ENCODE peak calls at places on chromosomes 16 and 17, in four cellular contexts. I is HEK293T, W is HepG2, N is K562. T is an unnamed sample.
A peak's percentile ranks its signal among the peaks of the same experiment; 100 is the strongest.

GRCh38 chr16:64017789-64018188 is 1104.1 kb downstream of the CDH11 start:
- DNase-seq in W (no peak), I (no peak), N (no peak), T (no peak)

GRCh38 chr17:81999587-81999974 is 22.2 kb downstream of the ASPSCR1 start:
- DNase-seq in N (no peak), I (no peak), W (peak; percentile 83), T (no peak)

GRCh38 chr16:2527784-2528100 is 3.5 kb downstream of the CEMP1 start:
- DNase-seq in W (no peak), N (no peak), I (no peak), T (no peak)

GRCh38 chr16:85152414-85153030 is 40.2 kb upstream of the CIBAR2 start:
- DNase-seq in I (no peak), W (no peak), N (no peak), T (no peak)

GRCh38 chr16:48949636-48950035 is 332.0 kb downstream of the CBLN1 start:
- DNase-seq in I (no peak), N (no peak), W (no peak), T (peak; percentile 2)

GRCh38 chr17:78529871-78530670 is 47.1 kb downstream of the DNAH17 start:
- DNase-seq in I (no peak), W (no peak), N (no peak), T (no peak)

GRCh38 chr17:50769884-50770283 is 2.6 kb upstream of the ANKRD40CL start:
- DNase-seq in N (no peak), I (no peak), W (no peak), T (no peak)

GRCh38 chr17:13346081-13346533 is 255.6 kb downstream of the HS3ST3A1 start:
- DNase-seq in N (no peak), W (no peak), I (no peak), T (no peak)

GRCh38 chr17:50758524-50758923 is 8.8 kb downstream of the ANKRD40CL start:
- DNase-seq in W (no peak), N (no peak), I (no peak), T (no peak)

GRCh38 chr16:12412252-12412651 is 391.4 kb downstream of the CPPED1 start:
- DNase-seq in W (no peak), I (no peak), N (no peak), T (no peak)

GRCh38 chr17:511001-511690 is 158.5 kb upstream of the RPH3AL start:
- DNase-seq in N (no peak), W (no peak), I (no peak), T (no peak)

GRCh38 chr16:24906199-24906808 is 60.5 kb downstream of the SLC5A11 start:
- DNase-seq in W (peak; percentile 11), I (no peak), N (no peak), T (no peak)

GRCh38 chr16:26161461-26162180 is 469.9 kb downstream of the HS3ST4 start:
- DNase-seq in I (no peak), W (no peak), N (no peak), T (no peak)

GRCh38 chr16:35492225-35492624 is 2032.8 kb downstream of the TP53TG3F start:
- DNase-seq in N (no peak), W (no peak), I (no peak), T (no peak)

GRCh38 chr17:67202503-67202902 is 42.5 kb downstream of the HELZ start:
- DNase-seq in I (no peak), N (no peak), W (no peak), T (no peak)

GRCh38 chr17:67203818-67204217 is 41.2 kb downstream of the HELZ start:
- DNase-seq in N (no peak), W (no peak), I (no peak), T (no peak)

GRCh38 chr17:67198131-67198530 is 46.9 kb downstream of the HELZ start:
- DNase-seq in N (no peak), W (no peak), I (no peak), T (no peak)

GRCh38 chr17:67196422-67196821 is 48.6 kb downstream of the HELZ start:
- DNase-seq in I (no peak), N (no peak), W (no peak), T (no peak)

GRCh38 chr17:67200727-67201301 is 44.2 kb downstream of the HELZ start:
- DNase-seq in N (peak; percentile 48), W (peak; percentile 53), I (peak; percentile 50), T (no peak)
- TF ChIP-seq TARDBP in N (no peak), W (no peak), I (no peak), T (no peak)

GRCh38 chr16:28538733-28539596 is at the start of gene NUPR1:
- DNase-seq in W (peak; percentile 89), I (peak; percentile 23), N (no peak), T (no peak)
- TF ChIP-seq SP1 in W (no peak), I (no peak), N (no peak), T (no peak)

GRCh38 chr17:17348872-17349723 is 45.9 kb downstream of the NT5M start:
- DNase-seq in I (no peak), W (peak; percentile 49), N (no peak), T (no peak)
- TF ChIP-seq TARDBP in I (no peak), W (no peak), N (no peak), T (no peak)

GRCh38 chr16:77599793-77600415 is 122.4 kb upstream of the NUDT7 start:
- DNase-seq in N (peak; percentile 22), W (peak; percentile 41), I (peak; percentile 48), T (no peak)
- TF ChIP-seq SP1 in N (no peak), W (no peak), I (no peak), T (no peak)

GRCh38 chr16:86881118-86881510 is 302.8 kb downstream of the FOXL1 start:
- DNase-seq in I (no peak), N (no peak), W (no peak), T (no peak)

GRCh38 chr16:86884256-86884655 is 305.9 kb downstream of the FOXL1 start:
- DNase-seq in W (no peak), I (no peak), N (no peak), T (no peak)

GRCh38 chr16:86883583-86884188 is 305.3 kb downstream of the FOXL1 start:
- DNase-seq in N (no peak), W (no peak), I (no peak), T (no peak)

GRCh38 chr16:86880316-86881117 is 302.2 kb downstream of the FOXL1 start:
- DNase-seq in N (no peak), W (no peak), I (no peak), T (no peak)

DNA sequence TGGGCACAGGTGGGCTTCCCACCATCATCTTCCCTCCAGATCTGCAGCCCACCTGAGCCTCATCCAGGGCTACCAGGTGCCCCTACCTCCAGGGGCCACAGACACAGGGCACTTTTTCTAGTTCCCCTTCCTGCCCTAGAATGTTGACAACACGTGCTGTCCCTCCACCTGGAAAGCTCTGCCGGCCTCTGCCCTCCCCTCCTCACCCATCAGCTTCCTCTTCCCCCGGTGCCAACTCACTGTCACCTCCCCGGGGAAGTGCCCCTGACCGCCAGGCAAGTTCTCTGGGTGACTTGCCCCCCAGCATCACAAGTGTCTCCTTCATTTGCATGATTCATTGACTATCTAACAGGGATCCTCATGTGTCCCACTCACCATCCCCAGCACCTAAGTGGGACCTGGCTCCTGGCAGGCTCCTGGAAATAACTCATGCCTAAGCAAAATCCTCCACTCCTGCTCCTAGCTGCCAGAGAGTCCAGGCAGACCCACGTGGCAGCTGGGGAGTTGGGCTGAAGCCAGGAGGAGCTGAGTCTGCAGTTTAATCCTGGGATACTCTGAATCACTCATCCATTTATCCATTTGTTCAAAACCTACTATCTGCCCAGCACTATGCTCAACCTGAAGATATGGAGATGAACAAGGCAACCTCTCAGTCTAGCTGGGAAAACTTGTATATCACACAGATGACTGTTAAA is 304.4 kb downstream of the FOXL1 start:
- DNase-seq in N (no peak), I (no peak), W (no peak), T (no peak)
- TF ChIP-seq TARDBP in N (no peak), I (no peak), W (no peak), T (no peak)

DNA sequence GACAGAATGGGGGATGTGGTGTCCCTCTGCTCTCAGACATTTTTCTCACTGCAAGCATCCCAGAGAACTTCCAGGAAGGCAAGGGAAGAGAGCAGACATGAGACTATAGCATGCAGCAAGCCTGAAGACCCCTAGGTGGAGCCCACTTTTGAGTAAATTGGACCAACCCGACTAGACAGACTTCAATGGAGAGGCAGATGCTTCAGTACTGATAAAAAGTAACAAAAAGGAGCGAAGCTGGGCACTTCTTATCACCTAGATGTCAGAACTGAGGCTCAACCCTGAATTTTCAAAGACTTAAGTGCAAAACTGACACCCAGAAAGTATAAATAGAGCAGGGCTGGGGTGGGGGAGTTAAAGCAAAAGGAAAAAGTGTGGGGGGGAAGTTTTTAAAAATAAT is 130.8 kb downstream of the PMP22 start:
- DNase-seq in N (peak; percentile 14), W (no peak), I (no peak), T (no peak)
- TF ChIP-seq SP1 in N (no peak), W (no peak), I (no peak), T (no peak)

DNA sequence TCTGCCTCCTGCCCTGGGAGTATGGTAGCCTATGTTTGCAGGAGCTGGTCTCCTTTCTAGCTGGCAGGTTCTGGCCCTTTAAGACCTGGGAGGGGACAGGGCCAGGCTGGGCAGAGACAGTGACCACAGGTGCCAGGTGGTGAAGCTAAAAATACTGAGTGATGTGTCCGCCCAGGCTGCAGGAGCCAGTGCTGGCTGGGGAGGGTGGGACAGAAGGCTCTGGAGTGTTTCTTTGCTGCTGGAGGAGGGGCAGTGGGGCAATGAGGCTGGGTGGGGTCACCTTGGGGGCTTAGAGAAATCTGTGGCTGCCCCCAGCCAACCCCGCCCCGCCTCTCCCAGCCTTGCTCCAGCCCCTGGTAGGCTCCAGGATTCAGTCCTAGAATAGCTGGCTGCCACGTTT is 30.4 kb upstream of the SBK1 start:
- DNase-seq in I (no peak), W (no peak), N (no peak), T (no peak)
- TF ChIP-seq TARDBP in I (no peak), W (no peak), N (no peak), T (no peak)